ENCODE peak calls at places on chromosomes 12 and 14, in six cellular contexts. I is Kasumi-1, B is astrocyte of the cerebellum, Z is cerebellum, A is thoracic aorta, R is NCI-H1048. D is an unnamed sample.

GRCh38 chr12:130519-130918 is 64.0 kb downstream of the IQSEC3 start:
- DNase-seq in I (no peak), B (no peak), Z (no peak), A (no peak), R (no peak), D (no peak)

GRCh38 chr14:72256055-72256454 is 323.8 kb downstream of the RGS6 start:
- DNase-seq in I (no peak), B (no peak), Z (no peak), A (no peak), R (no peak), D (no peak)

GRCh38 chr14:51744372-51745150 is 92.9 kb downstream of the FRMD6 start:
- DNase-seq in I (no peak), B (no peak), Z (no peak), A (no peak), R (no peak), D (no peak)

GRCh38 chr12:66668311-66668710 is 10.6 kb downstream of the GRIP1 start:
- DNase-seq in I (no peak), B (no peak), Z (no peak), A (no peak), R (no peak), D (no peak)

GRCh38 chr14:84707830-84708229 is 822.1 kb upstream of the FLRT2 start:
- DNase-seq in I (no peak), B (no peak), Z (no peak), A (no peak), R (no peak), D (no peak)

GRCh38 chr12:48197549-48197966 is 5.5 kb downstream of the OR10AD1 start:
- DNase-seq in I (peak; percentile 60), B (no peak), Z (peak; percentile 61), A (no peak), R (no peak), D (no peak)

GRCh38 chr12:124333724-124334123 is 38.8 kb downstream of the RFLNA start:
- DNase-seq in I (no peak), B (no peak), Z (no peak), A (no peak), R (no peak), D (no peak)

GRCh38 chr12:88325076-88325827 is 183.1 kb downstream of the TMTC3 start:
- DNase-seq in I (no peak), B (peak; percentile 73), Z (no peak), A (no peak), R (no peak), D (no peak)

GRCh38 chr14:95862243-95862642 is 14.4 kb upstream of the TUNAR start:
- DNase-seq in I (no peak), B (no peak), Z (no peak), A (no peak), R (no peak), D (no peak)

GRCh38 chr14:69715725-69716482 is 51.0 kb upstream of the SRSF5 start:
- DNase-seq in I (no peak), B (peak; percentile 71), Z (peak; percentile 90), A (peak; percentile 60), R (no peak), D (no peak)

GRCh38 chr14:57559561-57559960 is 65.9 kb upstream of the CCDC198 start:
- DNase-seq in I (no peak), B (no peak), Z (no peak), A (no peak), R (no peak), D (no peak)

GRCh38 chr12:46933947-46934346 is 108.2 kb upstream of the SLC38A4 start:
- DNase-seq in I (peak; percentile 70), B (peak; percentile 49), Z (no peak), A (no peak), R (no peak), D (peak; percentile 70)

GRCh38 chr14:42370056-42370455 is 763.4 kb downstream of the LRFN5 start:
- DNase-seq in I (no peak), B (no peak), Z (no peak), A (no peak), R (no peak), D (no peak)

GRCh38 chr12:110637869-110638441 is 24.0 kb downstream of the TCTN1 start:
- DNase-seq in I (no peak), B (no peak), Z (no peak), A (no peak), R (no peak), D (no peak)

GRCh38 chr14:103568952-103569351 is 6.2 kb downstream of the COA8 start:
- DNase-seq in I (no peak), B (no peak), Z (no peak), A (no peak), R (no peak), D (no peak)

GRCh38 chr14:74402264-74403251 is 23.5 kb downstream of the SYNDIG1L start:
- DNase-seq in I (no peak), B (no peak), Z (no peak), A (no peak), R (no peak), D (peak; percentile 8)

GRCh38 chr12:64476844-64477243 is 24.9 kb downstream of the TBK1 start:
- DNase-seq in I (no peak), B (no peak), Z (no peak), A (no peak), R (no peak), D (no peak)

GRCh38 chr12:112066566-112066965 is 42.0 kb downstream of the NAA25 start:
- DNase-seq in I (no peak), B (no peak), Z (no peak), A (no peak), R (no peak), D (no peak)

GRCh38 chr12:118188690-118189371 is 52.9 kb downstream of the PEBP1 start:
- DNase-seq in I (peak; percentile 35), B (no peak), Z (peak; percentile 62), A (no peak), R (no peak), D (no peak)

GRCh38 chr12:1806301-1807106 is 13.9 kb upstream of the LRTM2 start:
- DNase-seq in I (peak; percentile 21), B (no peak), Z (peak; percentile 20), A (no peak), R (no peak), D (no peak)

GRCh38 chr14:77023001-77023996 is 5.2 kb downstream of the IRF2BPL start:
- DNase-seq in I (no peak), B (no peak), Z (peak; percentile 50), A (no peak), R (no peak), D (no peak)

GRCh38 chr14:94217116-94217515 is 43.0 kb downstream of the PPP4R4 start:
- DNase-seq in I (no peak), B (no peak), Z (no peak), A (no peak), R (no peak), D (no peak)

GRCh38 chr12:112001555-112001954 is 11.4 kb downstream of the TMEM116 start:
- DNase-seq in I (no peak), B (no peak), Z (no peak), A (no peak), R (no peak), D (no peak)

GRCh38 chr14:33435911-33436310 is 497.2 kb downstream of the NPAS3 start:
- DNase-seq in I (peak; percentile 30), B (peak; percentile 49), Z (no peak), A (no peak), R (no peak), D (no peak)

GRCh38 chr12:102638777-102639176 is 158.4 kb upstream of the IGF1 start:
- DNase-seq in I (no peak), B (no peak), Z (no peak), A (no peak), R (no peak), D (peak; percentile 60)

GRCh38 chr12:111330800-111331752 is 37.8 kb downstream of the PHETA1 start:
- DNase-seq in I (peak; percentile 82), B (peak; percentile 4), Z (peak; percentile 10), A (no peak), R (no peak), D (peak; percentile 18)

GRCh38 chr14:103488960-103489359 is 33.7 kb downstream of the CKB start:
- DNase-seq in I (no peak), B (no peak), Z (no peak), A (no peak), R (no peak), D (no peak)

GRCh38 chr14:91417134-91417982 is at the start of gene CCDC88C:
- DNase-seq in I (peak; percentile 54), B (no peak), Z (peak; percentile 49), A (no peak), R (peak; percentile 24), D (no peak)

GRCh38 chr14:84797326-84797725 is 732.6 kb upstream of the FLRT2 start:
- DNase-seq in I (no peak), B (no peak), Z (no peak), A (no peak), R (no peak), D (no peak)

GRCh38 chr14:20343855-20344205 is 395 bp downstream of the PARP2 start:
- DNase-seq in I (no peak), B (no peak), Z (no peak), A (no peak), R (no peak), D (no peak)

GRCh38 chr12:40010899-40011774 is 94.7 kb downstream of the SLC2A13 start:
- DNase-seq in I (peak; percentile 89), B (peak; percentile 60), Z (peak; percentile 11), A (peak; percentile 20), R (no peak), D (no peak)

GRCh38 chr14:53670701-53671100 is 285.9 kb downstream of the BMP4 start:
- DNase-seq in I (no peak), B (peak; percentile 64), Z (no peak), A (no peak), R (no peak), D (no peak)

GRCh38 chr12:50351120-50352043 is 45.0 kb downstream of the FAM186A start:
- DNase-seq in I (no peak), B (no peak), Z (no peak), A (no peak), R (no peak), D (no peak)

GRCh38 chr12:26097046-26097878 is 27.6 kb downstream of the BHLHE41 start:
- DNase-seq in I (peak; percentile 76), B (peak; percentile 64), Z (peak; percentile 76), A (no peak), R (peak; percentile 48), D (peak; percentile 50)

GRCh38 chr12:85550924-85551323 is 270.9 kb downstream of the ALX1 start:
- DNase-seq in I (no peak), B (no peak), Z (no peak), A (no peak), R (no peak), D (no peak)

D was measured in SK-N-MC.